ENCODE peak calls at places on chromosomes 6 and 20, in six cellular contexts. J is Panc1; T is fibroblast of lung; G is left ventricle myocardium inferior; N is DND-41; A is CD8-positive, alpha-beta memory T cell. F is an unnamed sample. For H3K4me1, the result is how much of the 10 kb centered on the place peaks cover.

GRCh38 chr6:155432293-155432692 is 23.3 kb downstream of the NOX3 start:
- DNase-seq in A (no peak), N (no peak), G (no peak), T (peak), J (no peak), F (no peak)

GRCh38 chr6:41976794-41977484 is 35.3 kb upstream of the CCND3 start:
- DNase-seq in T (peak), N (no peak), J (no peak), A (no peak), G (no peak), F (no peak)

GRCh38 chr6:107730106-107730505 is 94.0 kb downstream of the SCML4 start:
- DNase-seq in A (no peak), T (no peak), G (no peak), J (no peak), N (no peak), F (no peak)

GRCh38 chr6:87257046-87257445 is 65.3 kb upstream of the SMIM8 start:
- DNase-seq in T (no peak), G (no peak), J (no peak), A (no peak), N (no peak), F (no peak)

GRCh38 chr6:144582939-144583613 is 297.9 kb downstream of the UTRN start:
- DNase-seq in A (no peak), J (no peak), N (peak), G (peak), T (peak), F (peak)

GRCh38 chr6:49764571-49765236 is 20.5 kb upstream of the CRISP3 start:
- DNase-seq in G (no peak), A (no peak), J (no peak), N (no peak), T (no peak), F (no peak)

GRCh38 chr6:148761532-148761951 is 14.7 kb downstream of the UST start:
- DNase-seq in A (peak), G (no peak), J (no peak), T (no peak), N (peak), F (no peak)

GRCh38 chr20:40046703-40047102 is 642.3 kb downstream of the MAFB start:
- DNase-seq in G (no peak), J (no peak), N (no peak), A (no peak), T (no peak), F (no peak)

GRCh38 chr6:118896339-118897136 is 2.6 kb downstream of the ASF1A start:
- DNase-seq in N (no peak), A (no peak), T (peak), G (no peak), J (peak), F (peak)

GRCh38 chr6:87436435-87436834 is 28.7 kb downstream of the CFAP206 start:
- DNase-seq in J (no peak), T (peak), N (peak), A (peak), G (no peak), F (peak)

GRCh38 chr20:33132858-33133615 is 34.9 kb upstream of the BPIFA2 start:
- DNase-seq in T (no peak), J (no peak), G (no peak), N (no peak), A (no peak), F (no peak)

GRCh38 chr6:161029195-161029809 is 37.7 kb downstream of the MAP3K4 start:
- DNase-seq in A (no peak), J (no peak), N (no peak), G (no peak), T (peak), F (no peak)

GRCh38 chr6:125769147-125769783 is 19.8 kb downstream of the HEY2 start:
- DNase-seq in J (no peak), T (no peak), A (no peak), N (no peak), G (no peak), F (no peak)
- H3K27ac ChIP-seq in J (no peak), T (no peak), A (no peak), N (no peak), G (no peak), F (no peak)

GRCh38 chr20:25867776-25868649 is 171.4 kb upstream of the ZNF337 start:
- DNase-seq in T (peak), A (peak), G (peak), J (no peak), N (no peak), F (peak)
- H3K4me3 ChIP-seq in T (peak), A (peak), G (peak), J (peak), N (no peak), F (no peak)

GRCh38 chr6:63677282-63677681 is 41.7 kb downstream of the PHF3 start:
- DNase-seq in G (no peak), N (no peak), T (no peak), J (no peak), A (no peak), F (no peak)

GRCh38 chr6:63685453-63686379 is 50.1 kb downstream of the PHF3 start:
- DNase-seq in J (no peak), T (no peak), A (no peak), N (no peak), G (no peak), F (no peak)

DNA sequence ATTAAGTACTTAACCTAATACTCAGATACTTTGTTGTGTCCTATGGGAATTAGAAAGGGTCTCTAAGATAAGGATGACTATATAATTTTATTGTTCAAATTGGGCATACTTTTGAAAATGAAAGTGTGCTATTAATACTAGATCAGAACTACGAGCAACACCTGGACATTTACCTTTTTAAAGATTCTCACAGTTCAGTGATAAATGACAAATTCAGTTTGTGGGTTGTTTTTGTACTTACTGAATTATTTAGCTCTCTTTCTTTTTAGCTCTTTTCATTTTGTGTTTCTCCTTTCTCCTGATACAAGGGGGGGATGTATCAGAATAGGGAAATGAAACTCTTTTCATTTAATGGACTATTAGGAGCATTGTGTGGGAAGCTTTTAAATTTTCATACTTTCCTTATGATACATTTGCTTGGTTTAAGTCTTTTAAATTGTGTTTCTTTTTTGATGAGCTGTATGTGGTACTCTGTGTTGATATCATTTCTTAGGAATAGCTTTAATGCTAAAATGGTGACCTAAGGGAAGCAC is 47.5 kb downstream of the PHF3 start:
- DNase-seq in A (no peak), T (no peak), J (no peak), G (no peak), N (no peak), F (no peak)
- H3K4me1 ChIP-seq in A (under half), T (under half), J (under half), G (under half), N (under half), F (under half)

GRCh38 chr6:111845441-111845871 is 27.8 kb downstream of the FYN start:
- DNase-seq in N (no peak), G (no peak), J (no peak), T (no peak), A (no peak), F (no peak)
- H3K27ac ChIP-seq in N (peak), G (peak), J (no peak), T (no peak), A (no peak), F (peak)

F was measured in CD4-positive, CD25-positive, alpha-beta regulatory T cell.